ENCODE peak calls at places on chromosomes 13 and 19, in seven cellular contexts. P, A, C, T, Q, R and O are unnamed samples.

GRCh38 chr19:56294557-56294956 is 20.1 kb downstream of the ZSCAN5A start:
- DNase-seq in P (no peak), A (no peak), C (no peak), T (no peak), Q (no peak), R (peak; percentile 13), O (no peak)

GRCh38 chr13:72462726-72463125 is 264.7 kb downstream of the MZT1 start:
- DNase-seq in P (no peak), A (no peak), C (no peak), T (no peak), Q (no peak), R (no peak), O (no peak)

GRCh38 chr13:73704587-73704986 is 429.6 kb downstream of the KLF12 start:
- DNase-seq in P (no peak), A (no peak), C (no peak), T (no peak), Q (no peak), R (no peak), O (no peak)

GRCh38 chr13:41960195-41960699 is 662 bp downstream of the VWA8 start:
- DNase-seq in P (no peak), A (no peak), C (peak; percentile 5), T (no peak), Q (no peak), R (peak; percentile 20), O (peak; percentile 17)

GRCh38 chr19:35882074-35882832 is 13.9 kb downstream of the APLP1 start:
- DNase-seq in P (peak; percentile 27), A (peak; percentile 54), C (peak; percentile 82), T (no peak), Q (peak; percentile 74), R (peak; percentile 92), O (peak; percentile 80)

GRCh38 chr19:46351241-46352041 is 4.6 kb downstream of the PPP5C start:
- DNase-seq in P (no peak), A (no peak), C (peak; percentile 70), T (peak; percentile 81), Q (no peak), R (peak; percentile 79), O (peak; percentile 35)

GRCh38 chr19:661427-662196 is 1.4 kb downstream of the RNF126 start:
- DNase-seq in P (no peak), A (no peak), C (no peak), T (peak; percentile 60), Q (peak; percentile 71), R (peak; percentile 32), O (peak; percentile 87)

GRCh38 chr13:102704238-102704750 is 9.4 kb upstream of the METTL21C start:
- DNase-seq in P (no peak), A (no peak), C (no peak), T (no peak), Q (no peak), R (no peak), O (no peak)

GRCh38 chr13:72662548-72662947 is 64.9 kb downstream of the MZT1 start:
- DNase-seq in P (no peak), A (no peak), C (no peak), T (no peak), Q (no peak), R (no peak), O (no peak)

GRCh38 chr13:20230913-20231838 is 943 bp downstream of the GJB6 start:
- DNase-seq in P (no peak), A (no peak), C (no peak), T (no peak), Q (peak; percentile 3), R (no peak), O (no peak)

GRCh38 chr13:27035892-27036235 is 135.7 kb downstream of the USP12 start:
- DNase-seq in P (no peak), A (no peak), C (no peak), T (no peak), Q (no peak), R (peak; percentile 46), O (no peak)

GRCh38 chr13:42048323-42048624 is 174 bp upstream of the DGKH start:
- DNase-seq in P (no peak), A (no peak), C (no peak), T (no peak), Q (no peak), R (peak; percentile 18), O (no peak)

GRCh38 chr19:4624733-4625362 is 14.5 kb upstream of the TNFAIP8L1 start:
- DNase-seq in P (no peak), A (no peak), C (no peak), T (no peak), Q (no peak), R (no peak), O (no peak)

GRCh38 chr19:37565370-37565669 is 29.3 kb downstream of the ZNF571 start:
- DNase-seq in P (no peak), A (no peak), C (no peak), T (no peak), Q (no peak), R (no peak), O (no peak)

GRCh38 chr19:10812902-10813404 is 23.1 kb downstream of the TMED1 start:
- DNase-seq in P (no peak), A (peak; percentile 36), C (peak; percentile 97), T (peak; percentile 33), Q (no peak), R (peak; percentile 96), O (no peak)

GRCh38 chr19:17871878-17872250 is at the start of gene SLC5A5:
- DNase-seq in P (no peak), A (no peak), C (no peak), T (no peak), Q (no peak), R (no peak), O (no peak)

GRCh38 chr19:43754312-43754561 is 525 bp downstream of the SMG9 start:
- DNase-seq in P (no peak), A (no peak), C (peak; percentile 24), T (no peak), Q (no peak), R (no peak), O (no peak)

GRCh38 chr19:12867120-12868099 is 13.8 kb downstream of the DNASE2 start:
- DNase-seq in P (no peak), A (no peak), C (no peak), T (peak; percentile 73), Q (peak; percentile 86), R (peak; percentile 58), O (peak; percentile 96)

GRCh38 chr19:55070755-55071502 is 4.7 kb upstream of the EPS8L1 start:
- DNase-seq in P (peak; percentile 41), A (no peak), C (peak; percentile 57), T (peak; percentile 73), Q (no peak), R (peak; percentile 48), O (no peak)

GRCh38 chr19:3224346-3225325 is at the start of gene CELF5:
- DNase-seq in P (no peak), A (no peak), C (no peak), T (peak; percentile 61), Q (peak; percentile 77), R (peak; percentile 11), O (peak; percentile 91)

GRCh38 chr13:76812971-76813691 is 73.1 kb downstream of the KCTD12 start:
- DNase-seq in P (no peak), A (peak; percentile 65), C (no peak), T (no peak), Q (no peak), R (no peak), O (no peak)

GRCh38 chr13:75217949-75218348 is 264.0 kb downstream of the TBC1D4 start:
- DNase-seq in P (no peak), A (no peak), C (peak; percentile 41), T (no peak), Q (no peak), R (peak; percentile 69), O (no peak)

GRCh38 chr19:58538257-58539168 is 5.4 kb upstream of the TRIM28 start:
- DNase-seq in P (no peak), A (no peak), C (no peak), T (peak; percentile 47), Q (no peak), R (no peak), O (no peak)

GRCh38 chr19:16268676-16269319 is 55.8 kb upstream of the KLF2 start:
- DNase-seq in P (no peak), A (no peak), C (no peak), T (no peak), Q (no peak), R (no peak), O (no peak)

GRCh38 chr13:26946675-26947342 is 186.2 kb upstream of the GPR12 start:
- DNase-seq in P (peak; percentile 25), A (no peak), C (peak; percentile 50), T (no peak), Q (peak; percentile 34), R (peak; percentile 84), O (peak; percentile 69)

GRCh38 chr13:99078014-99078771 is 100.3 kb upstream of the DOCK9 start:
- DNase-seq in P (no peak), A (no peak), C (no peak), T (no peak), Q (no peak), R (no peak), O (no peak)

GRCh38 chr13:95235199-95235726 is 66.0 kb downstream of the ABCC4 start:
- DNase-seq in P (no peak), A (no peak), C (no peak), T (no peak), Q (no peak), R (peak; percentile 36), O (no peak)

GRCh38 chr13:84844473-84844872 is 954.7 kb downstream of the SLITRK6 start:
- DNase-seq in P (no peak), A (no peak), C (peak; percentile 13), T (no peak), Q (no peak), R (peak; percentile 37), O (peak; percentile 3)
- TF ChIP-seq CTCF in P (no peak), A (no peak), C (peak; percentile 82), T (no peak), Q (no peak), R (peak; percentile 37), O (peak; percentile 33)

GRCh38 chr13:21757721-21758120 is 86.8 kb downstream of the FGF9 start:
- DNase-seq in P (no peak), A (no peak), C (no peak), T (no peak), Q (no peak), R (no peak), O (no peak)
- TF ChIP-seq CTCF in P (no peak), A (no peak), C (no peak), T (no peak), Q (no peak), R (no peak), O (no peak)

DNA sequence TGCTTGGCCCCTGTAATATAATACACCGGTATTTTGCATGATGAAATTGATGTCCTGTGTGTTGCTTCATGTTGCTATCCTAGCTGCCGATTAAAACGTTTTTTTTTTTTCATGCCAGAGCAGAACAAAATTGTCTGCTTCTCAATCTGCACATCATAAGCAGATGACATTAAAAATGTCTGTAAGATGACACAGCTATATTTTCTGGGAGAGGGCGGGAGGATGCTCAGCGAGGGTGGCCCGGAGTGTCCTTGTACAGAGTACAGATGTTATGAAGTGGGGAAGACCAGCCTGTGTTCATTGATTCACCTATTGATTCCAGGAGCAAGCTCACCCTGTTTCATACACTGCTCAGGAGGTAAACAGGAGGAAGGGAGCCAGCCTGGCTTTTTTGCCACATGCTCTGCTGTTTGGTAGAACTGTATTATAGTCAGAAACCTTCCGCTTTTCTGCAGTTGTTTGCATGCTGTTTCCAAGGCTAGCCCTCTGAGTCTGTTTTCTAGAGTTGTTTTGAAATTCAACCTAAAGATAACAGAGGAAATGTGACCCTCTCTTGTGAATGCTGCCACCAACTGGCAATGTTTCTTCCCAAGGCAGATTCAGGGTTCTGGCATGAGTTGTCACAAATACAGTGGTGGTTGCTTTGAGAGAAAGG is 4.7 kb upstream of the IRS2 start:
- DNase-seq in P (no peak), A (no peak), C (no peak), T (no peak), Q (peak; percentile 34), R (peak; percentile 77), O (no peak)
- TF ChIP-seq CTCF in P (peak; percentile 16), A (no peak), C (peak; percentile 69), T (peak; percentile 10), Q (peak; percentile 60), R (peak; percentile 63), O (peak; percentile 28)

GRCh38 chr13:79226938-79227337 is 179.1 kb downstream of the RBM26 start:
- DNase-seq in P (no peak), A (no peak), C (no peak), T (no peak), Q (no peak), R (no peak), O (no peak)
- TF ChIP-seq CTCF in P (no peak), A (no peak), C (no peak), T (no peak), Q (no peak), R (no peak), O (no peak)